ENCODE peak calls at places on chromosomes 11 and 22, in nine cellular contexts. B, T, V, C, E, G, W, H and P are unnamed samples.

GRCh38 chr11:131392528-131393255 is 22.3 kb downstream of the NTM start:
- DNase-seq in B (no peak), T (no peak), V (no peak), C (no peak), E (peak), G (no peak), W (no peak), H (no peak), P (no peak)

GRCh38 chr11:5600374-5600851 is 4.0 kb downstream of the TRIM6 start:
- DNase-seq in B (peak), T (peak), V (peak), C (no peak), E (peak), G (peak), W (peak), H (peak), P (no peak)

GRCh38 chr11:48078661-48079060 is 98.3 kb downstream of the PTPRJ start:
- DNase-seq in B (no peak), T (no peak), V (no peak), C (no peak), E (no peak), G (peak), W (no peak), H (no peak), P (no peak)

GRCh38 chr11:74269161-74269809 is 42.2 kb downstream of the P4HA3 start:
- DNase-seq in B (no peak), T (no peak), V (no peak), C (peak), E (peak), G (peak), W (no peak), H (no peak), P (no peak)

GRCh38 chr11:79971255-79971654 is 530.4 kb upstream of the TENM4 start:
- DNase-seq in B (no peak), T (no peak), V (no peak), C (no peak), E (no peak), G (no peak), W (no peak), H (no peak), P (no peak)

GRCh38 chr11:66883021-66883968 is 26.4 kb downstream of the LRFN4 start:
- DNase-seq in B (peak), T (peak), V (peak), C (peak), E (peak), G (peak), W (peak), H (peak), P (peak)

GRCh38 chr11:18617688-18618340 is 16.3 kb downstream of the SPTY2D1 start:
- DNase-seq in B (peak), T (no peak), V (no peak), C (no peak), E (peak), G (peak), W (no peak), H (peak), P (no peak)

GRCh38 chr11:640021-640706 is 3.1 kb downstream of the DRD4 start:
- DNase-seq in B (no peak), T (no peak), V (no peak), C (no peak), E (no peak), G (no peak), W (no peak), H (no peak), P (no peak)

GRCh38 chr11:71332046-71332445 is 79.7 kb upstream of the SHANK2 start:
- DNase-seq in B (no peak), T (no peak), V (no peak), C (no peak), E (no peak), G (no peak), W (no peak), H (no peak), P (no peak)

GRCh38 chr11:118895093-118896039 is 11.7 kb downstream of the CXCR5 start:
- DNase-seq in B (peak), T (no peak), V (peak), C (no peak), E (peak), G (no peak), W (no peak), H (peak), P (no peak)

GRCh38 chr11:106447631-106448191 is 370.2 kb downstream of the AASDHPPT start:
- DNase-seq in B (no peak), T (no peak), V (no peak), C (no peak), E (no peak), G (no peak), W (no peak), H (no peak), P (no peak)

GRCh38 chr22:48975886-48976285 is 851.8 kb downstream of the BRD1 start:
- DNase-seq in B (no peak), T (no peak), V (no peak), C (no peak), E (no peak), G (no peak), W (peak), H (no peak), P (no peak)

GRCh38 chr11:6418958-6419611 is at the start of gene APBB1:
- DNase-seq in B (peak), T (no peak), V (peak), C (no peak), E (peak), G (peak), W (peak), H (peak), P (no peak)

GRCh38 chr22:30943368-30943767 is 25.2 kb downstream of the MORC2 start:
- DNase-seq in B (peak), T (no peak), V (no peak), C (no peak), E (peak), G (no peak), W (no peak), H (peak), P (no peak)

GRCh38 chr11:11476971-11477645 is 124.1 kb upstream of the CSNK2A3 start:
- DNase-seq in B (no peak), T (no peak), V (no peak), C (peak), E (no peak), G (no peak), W (no peak), H (no peak), P (no peak)

GRCh38 chr11:77449060-77449521 is 24.8 kb downstream of the PAK1 start:
- DNase-seq in B (no peak), T (no peak), V (no peak), C (no peak), E (no peak), G (no peak), W (no peak), H (no peak), P (no peak)

GRCh38 chr11:107040447-107041444 is 22.5 kb upstream of the GUCY1A2 start:
- DNase-seq in B (no peak), T (no peak), V (no peak), C (no peak), E (no peak), G (peak), W (no peak), H (no peak), P (no peak)

GRCh38 chr22:49303061-49303735 is 524.5 kb downstream of the BRD1 start:
- DNase-seq in B (no peak), T (no peak), V (no peak), C (no peak), E (no peak), G (no peak), W (no peak), H (no peak), P (no peak)

GRCh38 chr11:10838906-10839305 is 18.9 kb downstream of the ZBED5 start:
- DNase-seq in B (no peak), T (no peak), V (no peak), C (no peak), E (no peak), G (no peak), W (no peak), H (no peak), P (no peak)

GRCh38 chr11:35404397-35404775 is 15.0 kb downstream of the SLC1A2 start:
- DNase-seq in B (no peak), T (no peak), V (peak), C (no peak), E (peak), G (peak), W (no peak), H (no peak), P (peak)

GRCh38 chr11:77287615-77288273 is 13.7 kb downstream of the GDPD4 start:
- DNase-seq in B (no peak), T (no peak), V (no peak), C (no peak), E (no peak), G (peak), W (no peak), H (no peak), P (peak)

GRCh38 chr11:134656861-134657540 is 245.0 kb upstream of the B3GAT1 start:
- DNase-seq in B (no peak), T (no peak), V (no peak), C (no peak), E (no peak), G (no peak), W (no peak), H (no peak), P (no peak)

GRCh38 chr11:6771926-6772898 is at the start of gene OR2AG2:
- DNase-seq in B (no peak), T (no peak), V (peak), C (no peak), E (no peak), G (no peak), W (no peak), H (no peak), P (no peak)